ENCODE peak calls at places on chromosomes 6 and 20, in seven cellular contexts. G, H, B, V, C, A and Y are unnamed samples. For H3K4me1, the result is how much of the 10 kb centered on the place peaks cover.

GRCh38 chr6:170296746-170297576 is 6.1 kb upstream of the DLL1 start:
- DNase-seq in A (no peak), G (no peak), C (no peak), B (peak), V (peak), H (no peak), Y (no peak)

GRCh38 chr6:154907293-154907692 is 87.8 kb upstream of the TIAM2 start:
- DNase-seq in B (no peak), V (no peak), G (no peak), A (no peak), H (no peak), C (no peak), Y (no peak)

GRCh38 chr6:78365473-78365872 is 501.9 kb upstream of the IRAK1BP1 start:
- DNase-seq in G (no peak), V (no peak), H (no peak), A (no peak), C (no peak), B (no peak), Y (no peak)

GRCh38 chr6:100466410-100467143 is 1.9 kb upstream of the SIM1 start:
- DNase-seq in C (peak), V (no peak), G (no peak), A (peak), H (no peak), B (no peak), Y (no peak)

GRCh38 chr20:17556842-17557674 is 12.8 kb upstream of the DSTN start:
- DNase-seq in V (peak), C (no peak), A (peak), B (no peak), G (peak), H (peak), Y (no peak)

GRCh38 chr20:25553819-25554296 is 31.5 kb downstream of the NINL start:
- DNase-seq in B (no peak), C (no peak), V (no peak), H (peak), G (no peak), A (no peak), Y (no peak)

GRCh38 chr6:168201383-168201782 is 118.2 kb downstream of the DACT2 start:
- DNase-seq in A (peak), H (no peak), G (no peak), B (no peak), V (no peak), C (peak), Y (no peak)

GRCh38 chr6:155955038-155955437 is 499.4 kb upstream of the NOX3 start:
- DNase-seq in A (peak), B (no peak), G (no peak), V (no peak), H (no peak), C (peak), Y (no peak)

GRCh38 chr6:50145125-50145524 is 95.4 kb upstream of the DEFB112 start:
- DNase-seq in A (no peak), H (no peak), V (no peak), G (no peak), C (peak), B (no peak), Y (no peak)

GRCh38 chr6:95095855-95096254 is 481.5 kb upstream of the MANEA start:
- DNase-seq in V (no peak), G (no peak), H (no peak), A (no peak), B (no peak), C (no peak), Y (no peak)

GRCh38 chr6:95095271-95095670 is 482.1 kb upstream of the MANEA start:
- DNase-seq in B (no peak), A (no peak), H (no peak), C (no peak), V (no peak), G (no peak), Y (no peak)

GRCh38 chr6:95094751-95095150 is 482.6 kb upstream of the MANEA start:
- DNase-seq in H (peak), V (no peak), A (no peak), B (no peak), G (no peak), C (peak), Y (no peak)

GRCh38 chr6:95099410-95099809 is 477.9 kb upstream of the MANEA start:
- DNase-seq in C (no peak), G (no peak), A (no peak), V (no peak), H (no peak), B (no peak), Y (no peak)
- H3K4me1 ChIP-seq in C (under half), G (under half), A (under half), V (under half), H (under half), B (under half), Y (under half)

GRCh38 chr6:114170372-114170771 is 172.5 kb downstream of the HS3ST5 start:
- DNase-seq in A (no peak), B (no peak), G (no peak), H (no peak), V (no peak), C (no peak), Y (no peak)

GRCh38 chr6:114171473-114171872 is 171.3 kb downstream of the HS3ST5 start:
- DNase-seq in B (no peak), C (no peak), V (no peak), A (no peak), H (no peak), G (no peak), Y (no peak)

GRCh38 chr6:114169763-114170162 is 173.1 kb downstream of the HS3ST5 start:
- DNase-seq in V (no peak), B (no peak), G (no peak), A (no peak), C (no peak), H (no peak), Y (no peak)

GRCh38 chr6:114170958-114171387 is 171.8 kb downstream of the HS3ST5 start:
- DNase-seq in V (no peak), A (no peak), H (no peak), G (no peak), B (no peak), C (no peak), Y (no peak)

DNA sequence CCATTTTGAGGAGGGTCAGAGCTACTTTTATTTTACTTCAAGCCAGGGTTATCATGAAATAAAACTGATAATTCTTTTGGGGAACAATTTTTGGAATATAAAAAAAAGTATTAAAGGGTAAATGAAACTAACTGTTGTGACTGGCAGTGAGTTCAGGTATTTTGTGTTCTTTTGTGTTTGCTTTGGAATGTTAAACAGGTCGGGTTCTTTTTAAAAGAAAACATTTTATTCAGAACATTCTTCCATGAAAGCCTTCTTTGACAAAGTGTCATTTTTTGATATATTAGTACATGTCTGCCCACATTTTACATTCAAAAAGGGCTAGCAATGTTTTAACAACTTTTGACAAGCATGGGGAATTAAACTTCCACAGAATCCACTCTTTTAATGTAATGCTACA is 170.0 kb downstream of the HS3ST5 start:
- DNase-seq in H (no peak), C (no peak), G (no peak), A (no peak), V (no peak), B (no peak), Y (no peak)
- H3K4me1 ChIP-seq in H (under half), C (under half), G (under half), A (under half), V (under half), B (under half), Y (under half)

GRCh38 chr20:45965169-45966002 is 6.6 kb downstream of the ZNF335 start:
- DNase-seq in V (peak), G (no peak), C (no peak), A (peak), H (no peak), B (no peak), Y (no peak)

GRCh38 chr20:45959956-45960630 is 11.9 kb downstream of the ZNF335 start:
- DNase-seq in C (no peak), G (no peak), H (no peak), V (peak), B (no peak), A (peak), Y (no peak)

GRCh38 chr20:45962031-45962755 is 9.8 kb downstream of the ZNF335 start:
- DNase-seq in V (peak), B (no peak), C (no peak), G (no peak), H (no peak), A (peak), Y (no peak)

GRCh38 chr20:45964024-45964423 is 8.0 kb downstream of the ZNF335 start:
- DNase-seq in G (no peak), V (peak), B (no peak), A (no peak), C (no peak), H (no peak), Y (no peak)

DNA sequence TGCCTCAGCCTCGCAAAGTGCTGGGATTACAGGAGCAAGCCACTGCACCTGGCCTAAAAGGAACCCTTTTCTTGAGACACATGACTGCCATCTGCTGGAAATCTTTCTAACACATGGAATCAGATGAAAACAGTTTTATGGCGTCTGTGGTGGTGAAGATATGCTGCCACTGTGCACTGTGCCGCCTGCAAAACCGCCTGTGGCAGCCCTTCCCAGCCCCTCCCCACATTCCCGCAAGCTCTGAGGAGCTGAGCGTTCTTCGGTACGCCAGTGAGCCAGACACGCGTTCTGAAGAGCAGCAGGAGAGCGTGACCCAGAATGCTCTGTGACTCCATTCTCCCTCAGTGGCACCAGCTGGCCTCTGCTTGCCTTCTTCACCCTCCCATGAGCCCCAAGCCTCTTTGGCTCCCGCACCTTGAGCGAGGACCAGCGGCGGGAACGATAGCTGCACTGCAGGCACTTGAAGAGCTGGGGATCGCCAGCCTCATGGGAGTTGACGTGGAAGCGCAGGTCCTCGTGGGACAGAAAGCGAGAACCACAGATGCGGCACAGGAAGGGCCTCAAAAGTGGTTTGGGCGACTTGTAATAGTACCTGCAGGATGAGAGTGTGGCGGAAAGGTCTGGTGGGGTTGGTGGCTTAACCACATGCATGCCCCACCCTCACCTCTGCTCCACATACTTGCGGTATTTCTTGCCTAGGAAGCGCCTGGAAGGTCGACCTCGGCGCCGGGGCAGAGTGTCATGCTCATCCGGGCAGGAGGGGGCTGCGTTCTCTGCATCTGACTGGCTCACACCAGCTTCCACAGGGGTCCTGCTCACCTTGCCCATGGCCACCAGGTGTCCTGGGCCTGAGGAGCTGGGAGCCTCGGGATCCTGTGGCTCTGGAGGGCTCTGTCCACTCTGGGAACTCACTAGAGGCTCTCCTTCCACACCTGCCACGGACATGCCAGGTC is 8.7 kb downstream of the ZNF335 start:
- DNase-seq in B (no peak), G (no peak), V (peak), A (peak), H (peak), C (peak), Y (peak)
- H3K4me1 ChIP-seq in B (under half), G (under half), V (under half), A (under half), H (under half), C (under half), Y (under half)

GRCh38 chr6:15324427-15324985 is 78.6 kb downstream of the JARID2 start:
- DNase-seq in G (no peak), B (no peak), C (no peak), V (no peak), A (no peak), H (no peak), Y (no peak)

GRCh38 chr6:15326072-15326614 is 80.3 kb downstream of the JARID2 start:
- DNase-seq in B (no peak), A (no peak), V (no peak), C (no peak), H (no peak), G (no peak), Y (no peak)

GRCh38 chr6:15325540-15325955 is 79.7 kb downstream of the JARID2 start:
- DNase-seq in H (no peak), A (no peak), B (no peak), V (no peak), C (no peak), G (no peak), Y (no peak)

GRCh38 chr6:15329154-15329781 is 83.4 kb downstream of the JARID2 start:
- DNase-seq in B (no peak), A (no peak), V (no peak), C (peak), G (no peak), H (no peak), Y (no peak)

DNA sequence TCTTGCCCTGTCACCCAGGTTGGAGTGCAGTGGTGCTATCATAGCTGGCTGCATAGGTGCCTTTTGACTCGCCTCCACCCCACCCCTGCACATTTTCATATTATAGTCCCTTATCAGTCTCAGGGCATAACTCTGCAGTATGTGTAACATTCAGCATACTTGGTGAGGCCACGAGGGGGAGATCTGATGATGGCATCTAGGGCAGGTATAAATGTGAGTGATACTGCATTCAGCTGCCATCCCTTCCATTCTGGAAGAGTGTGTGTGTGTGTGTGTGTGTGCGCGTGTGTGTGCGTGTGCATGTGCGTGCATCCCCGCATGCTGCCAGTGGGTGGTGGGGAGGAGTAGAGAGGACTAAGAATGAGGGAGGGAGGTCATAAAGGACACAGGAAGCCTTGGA is 81.4 kb downstream of the JARID2 start:
- DNase-seq in B (no peak), A (no peak), G (no peak), C (no peak), H (no peak), V (no peak), Y (peak)
- H3K4me1 ChIP-seq in B (under half), A (under half), G (half or more), C (under half), H (under half), V (under half), Y (under half)

DNA sequence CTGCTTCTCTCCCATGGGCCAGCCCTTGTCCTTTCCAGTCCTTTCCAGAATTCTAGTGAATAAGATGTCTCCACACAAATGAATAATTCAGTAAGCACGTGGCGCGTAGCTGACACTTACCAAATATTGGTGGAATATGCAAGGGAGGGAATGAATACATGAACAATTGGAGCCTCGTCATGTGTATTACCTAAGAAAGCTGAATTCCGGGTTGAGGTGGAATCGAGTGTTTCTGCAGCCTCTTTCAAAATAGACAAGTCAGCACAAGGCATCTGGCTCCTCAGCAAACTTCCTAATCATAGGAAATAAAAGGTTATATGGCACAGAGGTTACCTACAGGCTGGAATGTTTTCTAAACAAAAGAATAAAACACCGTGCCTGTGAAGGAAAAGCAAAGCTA is 47.0 kb upstream of the NT5E start:
- DNase-seq in V (no peak), C (no peak), B (no peak), A (no peak), G (no peak), H (no peak), Y (no peak)
- H3K4me1 ChIP-seq in V (under half), C (under half), B (under half), A (under half), G (under half), H (half or more), Y (under half)

DNA sequence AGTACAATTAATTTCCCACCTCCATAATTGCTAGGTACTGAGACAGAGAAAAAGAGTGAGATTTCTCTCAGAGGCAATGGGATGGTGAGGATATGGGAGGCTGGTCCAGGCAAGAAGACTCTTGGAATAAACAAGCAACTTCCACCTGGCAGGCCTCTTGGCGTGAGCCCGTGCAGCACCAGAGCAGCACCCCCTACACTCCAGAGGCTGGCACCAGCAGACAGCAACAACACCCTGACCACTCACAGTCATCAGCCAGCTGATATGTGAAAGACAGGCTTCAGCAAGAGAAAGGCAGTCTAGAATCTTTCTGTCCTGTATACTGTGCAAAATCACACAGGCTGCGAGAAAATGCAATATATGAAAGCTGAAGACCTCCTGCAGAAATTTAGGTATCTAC is 59.7 kb downstream of the KIF13A start:
- DNase-seq in V (peak), B (no peak), G (no peak), A (no peak), H (no peak), C (no peak), Y (no peak)
- H3K4me1 ChIP-seq in V (under half), B (under half), G (half or more), A (under half), H (half or more), C (under half), Y (under half)

GRCh38 chr6:7250812-7251211 is 62.2 kb downstream of the SSR1 start:
- DNase-seq in C (no peak), B (no peak), H (no peak), V (no peak), G (no peak), A (no peak), Y (no peak)
- H3K4me1 ChIP-seq in C (under half), B (under half), H (under half), V (under half), G (under half), A (under half), Y (under half)

DNA sequence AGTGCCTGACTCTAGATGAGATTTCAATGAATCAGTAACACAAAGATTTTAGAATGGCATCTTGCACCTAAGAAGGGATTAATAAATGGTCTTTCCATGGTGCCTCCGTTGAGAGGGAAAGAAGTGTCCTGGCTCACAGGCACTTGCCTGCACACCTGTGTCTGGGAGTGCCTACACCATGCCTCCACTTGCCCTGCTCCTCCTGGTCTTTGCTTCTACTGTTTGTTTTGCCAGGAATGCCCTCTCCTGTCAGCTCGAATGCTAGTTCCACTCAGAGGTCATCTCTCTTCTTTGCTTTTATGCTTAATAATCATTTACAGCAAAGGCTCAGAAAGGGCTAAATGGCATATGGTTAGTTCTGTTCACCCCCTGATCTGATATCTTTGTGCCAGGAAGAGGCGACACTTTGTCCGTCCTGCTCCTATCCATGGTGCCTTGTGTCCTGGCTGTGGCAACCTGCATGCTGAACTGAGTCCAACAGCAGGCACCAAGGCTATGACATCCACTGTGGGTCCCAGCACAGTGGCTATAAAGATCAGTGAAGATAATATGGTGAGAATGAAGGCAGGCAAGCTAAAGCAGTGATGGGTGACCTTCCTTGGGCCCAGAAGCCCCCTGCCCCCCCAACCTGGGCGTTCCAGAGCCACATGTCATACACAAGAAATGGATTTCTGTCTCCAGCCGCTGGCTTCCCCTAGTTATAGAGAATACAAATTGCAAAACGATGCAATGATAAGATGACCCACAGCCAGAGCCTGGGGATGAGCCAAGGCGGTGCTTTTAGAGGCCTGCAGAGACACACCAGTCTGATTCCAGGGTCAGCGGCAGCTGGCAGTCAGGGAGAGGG is 1.4 kb downstream of the C6orf132 start:
- DNase-seq in G (peak), A (no peak), H (no peak), V (no peak), C (no peak), B (no peak), Y (no peak)
- H3K4me1 ChIP-seq in G (under half), A (under half), H (under half), V (under half), C (under half), B (under half), Y (under half)

GRCh38 chr6:163459536-163459935 is 45.0 kb downstream of the QKI start:
- DNase-seq in G (no peak), V (no peak), C (no peak), B (no peak), H (no peak), A (no peak), Y (no peak)

GRCh38 chr6:163459007-163459406 is 44.5 kb downstream of the QKI start:
- DNase-seq in G (no peak), V (no peak), H (no peak), A (no peak), B (no peak), C (no peak), Y (no peak)

GRCh38 chr6:163457637-163458561 is 43.4 kb downstream of the QKI start:
- DNase-seq in H (peak), A (no peak), B (no peak), V (no peak), G (peak), C (peak), Y (no peak)

GRCh38 chr6:163455553-163455952 is 41.0 kb downstream of the QKI start:
- DNase-seq in G (no peak), B (no peak), C (no peak), H (no peak), A (no peak), V (no peak), Y (no peak)

DNA sequence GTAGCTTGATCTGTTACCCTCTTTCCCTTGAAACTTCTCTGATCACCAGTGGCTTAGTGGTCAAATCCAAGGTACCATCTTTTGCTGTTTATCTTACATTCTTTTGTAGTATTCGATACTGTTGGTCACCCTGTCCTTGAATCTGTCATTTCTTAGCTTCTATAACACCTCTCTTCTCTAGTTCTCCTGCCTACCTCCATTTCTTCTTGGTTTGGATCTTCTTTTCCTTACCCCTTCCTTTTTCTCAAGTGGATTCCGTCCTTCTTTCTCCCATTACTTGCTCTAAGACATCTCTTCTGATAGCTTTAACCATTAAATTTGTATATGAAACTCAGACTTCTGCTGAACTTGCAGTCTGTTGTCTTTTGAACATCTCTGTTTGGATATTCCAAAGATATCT is 39.9 kb downstream of the QKI start:
- DNase-seq in H (no peak), C (no peak), A (no peak), B (no peak), G (no peak), V (no peak), Y (no peak)
- H3K4me1 ChIP-seq in H (under half), C (under half), A (under half), B (under half), G (half or more), V (under half), Y (under half)